ENCODE peak calls at places on chromosomes 6 and 20, in four cellular contexts. H is NB4, E is cardiac muscle cell, N is GM20000. G is an unnamed sample.

GRCh38 chr20:41423026-41423425 is 56.4 kb upstream of the EMILIN3 start:
- DNase-seq in H (no peak), E (no peak), N (no peak), G (no peak)

GRCh38 chr6:114690625-114691024 is 347.8 kb upstream of the HS3ST5 start:
- DNase-seq in H (peak), E (no peak), N (no peak), G (peak)

GRCh38 chr20:14235355-14235754 is 102.1 kb downstream of the FLRT3 start:
- DNase-seq in H (peak), E (no peak), N (no peak), G (no peak)

GRCh38 chr6:169344651-169345050 is 91.0 kb upstream of the THBS2 start:
- DNase-seq in H (no peak), E (no peak), N (no peak), G (no peak)

GRCh38 chr20:46350201-46350985 is 42.1 kb upstream of the CDH22 start:
- DNase-seq in H (peak), E (no peak), N (peak), G (peak)

GRCh38 chr6:33716379-33716778 is 4.9 kb upstream of the UQCC2 start:
- DNase-seq in H (no peak), E (no peak), N (no peak), G (no peak)

GRCh38 chr6:158708239-158708638 is 58.4 kb downstream of the SYTL3 start:
- DNase-seq in H (no peak), E (peak), N (no peak), G (no peak)

GRCh38 chr6:75279418-75279817 is 5.2 kb downstream of the TMEM30A start:
- DNase-seq in H (no peak), E (no peak), N (no peak), G (no peak)

GRCh38 chr6:154404791-154405400 is 48.3 kb upstream of the IPCEF1 start:
- DNase-seq in H (no peak), E (no peak), N (no peak), G (no peak)

GRCh38 chr6:61809004-61809595 is 476.9 kb downstream of the KHDRBS2 start:
- DNase-seq in H (peak), E (peak), N (peak), G (no peak)

DNA sequence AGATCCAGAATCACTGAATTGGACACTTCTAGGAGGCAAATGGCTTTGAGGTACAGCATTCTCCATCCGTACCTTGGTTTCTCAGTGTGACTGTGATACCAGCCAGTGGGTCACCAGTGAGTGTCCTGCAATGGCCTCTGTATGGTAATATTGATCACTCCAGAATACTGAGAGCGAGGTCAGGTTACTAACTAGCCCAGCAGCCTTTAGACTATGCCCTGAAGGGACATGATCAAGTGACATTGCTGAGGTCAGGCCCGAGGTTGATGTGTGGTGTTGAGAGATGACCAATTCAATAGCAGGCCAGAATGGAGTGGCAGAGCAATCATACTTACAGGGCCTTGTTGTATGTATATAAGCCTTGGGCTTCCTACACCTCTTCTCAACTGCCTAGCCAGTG is 476.0 kb downstream of the KHDRBS2 start:
- DNase-seq in H (no peak), E (peak), N (no peak), G (no peak)
- TF ChIP-seq CTCF in H (no peak), E (no peak), N (no peak), G (no peak)

DNA sequence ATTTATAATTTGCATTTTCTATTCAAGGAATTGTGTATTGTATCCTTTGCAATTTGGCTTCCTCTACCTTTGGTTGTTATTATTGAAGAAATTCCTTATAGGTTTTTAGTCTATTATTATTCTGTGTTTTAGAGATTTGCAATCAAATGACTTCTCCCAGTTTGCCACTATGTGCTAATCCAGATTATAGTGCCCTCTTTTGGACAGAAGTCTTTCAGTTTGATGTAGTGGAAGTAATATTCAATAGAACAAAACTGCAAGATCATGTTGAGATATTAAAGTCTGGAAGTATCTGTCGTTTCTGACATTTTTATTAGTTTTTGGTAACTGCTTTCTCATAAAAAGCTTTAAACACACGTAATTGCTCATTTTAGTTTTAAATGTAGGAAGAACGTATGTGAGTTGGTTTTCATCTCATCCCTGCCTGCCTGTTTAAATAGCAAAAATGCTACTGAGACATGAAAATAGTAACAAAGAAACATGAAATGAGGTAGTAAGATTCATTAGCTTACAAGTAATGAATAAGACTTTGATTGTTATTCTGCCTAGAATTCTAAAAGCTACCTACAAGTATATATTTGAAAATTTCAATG is 72.8 kb downstream of the RTN4IP1 start:
- DNase-seq in H (peak), E (no peak), N (no peak), G (no peak)
- TF ChIP-seq CTCF in H (peak), E (peak), N (peak), G (no peak)

GRCh38 chr6:35524380-35525020 is 11.8 kb upstream of the TULP1 start:
- DNase-seq in H (no peak), E (no peak), N (no peak), G (no peak)

GRCh38 chr6:35521235-35521634 is 8.5 kb upstream of the TULP1 start:
- DNase-seq in H (no peak), E (no peak), N (no peak), G (no peak)

GRCh38 chr6:35518566-35519312 is 6.0 kb upstream of the TULP1 start:
- DNase-seq in H (no peak), E (no peak), N (no peak), G (no peak)

GRCh38 chr6:35519313-35520015 is 6.8 kb upstream of the TULP1 start:
- DNase-seq in H (no peak), E (no peak), N (no peak), G (no peak)

DNA sequence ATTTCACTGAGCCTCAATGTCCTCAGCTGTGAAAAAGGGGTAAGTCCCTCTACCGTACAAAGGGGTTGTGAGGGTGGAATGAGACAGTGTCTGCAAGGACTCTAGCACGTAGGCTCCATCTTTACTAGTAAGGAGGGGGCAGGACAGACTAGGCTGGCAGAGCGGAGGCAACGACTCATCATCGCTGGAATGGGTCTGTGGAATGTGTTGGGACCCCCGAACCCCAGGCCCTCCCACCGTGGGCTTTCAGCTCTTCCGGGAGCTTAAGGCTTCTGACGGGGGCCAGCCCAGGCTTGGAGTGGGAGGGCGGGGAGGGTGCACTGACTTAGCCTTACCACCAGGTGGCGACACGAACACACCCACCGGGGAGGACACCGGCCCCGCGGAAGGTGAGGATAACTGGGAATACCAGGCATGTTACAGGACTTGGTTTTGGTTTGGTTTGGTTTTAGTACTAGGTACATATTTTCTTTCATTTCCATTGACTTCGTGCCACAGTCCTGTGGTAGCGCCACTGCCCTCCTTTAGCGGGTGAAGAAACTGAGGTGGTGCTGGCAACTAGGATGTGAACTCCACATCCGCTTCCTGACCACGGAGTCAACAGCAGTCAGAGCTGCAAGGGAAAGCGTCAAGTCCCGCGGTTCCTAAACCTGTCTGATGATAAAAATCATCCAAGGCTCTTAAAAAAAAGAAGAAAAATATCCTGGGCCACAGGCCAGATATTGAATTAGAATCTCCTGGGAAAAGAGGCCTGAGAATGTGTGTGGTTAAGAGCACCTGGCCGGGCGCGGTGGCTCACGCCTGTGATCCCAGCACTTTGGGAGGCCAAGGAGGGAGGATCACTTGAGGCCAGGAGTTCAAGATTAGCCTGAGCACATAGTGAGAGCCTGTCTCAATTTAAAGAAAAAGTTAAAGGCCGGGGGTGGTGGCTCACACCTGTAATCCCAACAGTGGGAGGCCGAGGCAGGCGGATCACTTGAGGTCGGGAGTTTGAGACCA is 10.3 kb upstream of the TULP1 start:
- DNase-seq in H (peak), E (peak), N (peak), G (peak)
- TF ChIP-seq CTCF in H (peak), E (peak), N (peak), G (peak)

GRCh38 chr20:37542281-37542680 is 14.6 kb upstream of the BLCAP start:
- DNase-seq in H (no peak), E (no peak), N (no peak), G (no peak)

GRCh38 chr20:37541326-37541725 is 13.7 kb upstream of the BLCAP start:
- DNase-seq in H (no peak), E (no peak), N (no peak), G (no peak)

GRCh38 chr20:37544386-37544785 is 16.7 kb upstream of the BLCAP start:
- DNase-seq in H (no peak), E (no peak), N (no peak), G (peak)

GRCh38 chr20:37545516-37545915 is 17.8 kb upstream of the BLCAP start:
- DNase-seq in H (no peak), E (no peak), N (no peak), G (no peak)

GRCh38 chr20:37543828-37544227 is 16.2 kb upstream of the BLCAP start:
- DNase-seq in H (peak), E (no peak), N (no peak), G (peak)
- TF ChIP-seq CTCF in H (peak), E (peak), N (no peak), G (peak)

GRCh38 chr6:95133578-95133977 is 443.8 kb upstream of the MANEA start:
- DNase-seq in H (peak), E (peak), N (no peak), G (peak)
- TF ChIP-seq CTCF in H (no peak), E (no peak), N (no peak), G (peak)

DNA sequence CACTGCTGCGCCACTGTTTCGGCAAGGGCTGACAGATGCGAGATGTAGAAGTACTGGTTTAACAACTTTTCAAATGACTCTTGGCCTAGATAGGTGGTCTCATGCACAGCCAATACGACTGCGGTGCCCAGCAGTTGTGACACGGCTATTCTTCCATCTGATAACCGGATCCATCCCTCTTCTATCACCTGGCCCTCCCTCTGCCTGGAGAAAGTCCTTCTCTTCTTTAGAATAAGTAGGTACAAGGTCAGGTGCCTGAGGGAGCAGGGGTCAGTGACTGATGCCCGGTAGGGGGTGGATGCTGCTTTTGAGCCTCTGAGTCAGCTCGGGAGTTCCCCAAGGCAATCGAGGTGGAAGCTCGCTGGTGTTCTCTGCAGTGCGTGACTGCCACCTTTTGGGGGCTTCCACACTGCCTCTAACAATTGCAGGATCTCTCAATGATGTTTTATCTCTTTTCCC is 166.8 kb upstream of the GRIK2 start:
- DNase-seq in H (peak), E (peak), N (peak), G (peak)
- TF ChIP-seq CTCF in H (peak), E (peak), N (peak), G (peak)

GRCh38 chr20:50658804-50659380 is 32.5 kb downstream of the RIPOR3 start:
- DNase-seq in H (no peak), E (no peak), N (no peak), G (no peak)
- TF ChIP-seq CTCF in H (no peak), E (no peak), N (no peak), G (no peak)

GRCh38 chr6:164106345-164106769 is 691.8 kb downstream of the QKI start:
- DNase-seq in H (peak), E (peak), N (no peak), G (peak)
- TF ChIP-seq CTCF in H (peak), E (peak), N (peak), G (peak)

GRCh38 chr20:9300080-9300479 is 214.3 kb upstream of the LAMP5 start:
- DNase-seq in H (no peak), E (no peak), N (no peak), G (no peak)

GRCh38 chr20:9302073-9302425 is 212.3 kb upstream of the LAMP5 start:
- DNase-seq in H (no peak), E (no peak), N (no peak), G (no peak)

GRCh38 chr20:9301129-9302072 is 213.0 kb upstream of the LAMP5 start:
- DNase-seq in H (no peak), E (no peak), N (no peak), G (no peak)

GRCh38 chr20:9300534-9300933 is 213.9 kb upstream of the LAMP5 start:
- DNase-seq in H (no peak), E (no peak), N (no peak), G (no peak)

GRCh38 chr20:9298906-9299305 is 215.5 kb upstream of the LAMP5 start:
- DNase-seq in H (no peak), E (no peak), N (no peak), G (no peak)
- TF ChIP-seq CTCF in H (no peak), E (no peak), N (no peak), G (no peak)